ENCODE peak calls at places on chromosomes 13 and 19, in ten cellular contexts. C, S, L, X, I, U, R, G, Y and M are unnamed samples.

GRCh38 chr19:4501005-4501591 is 17.2 kb downstream of the PLIN4 start:
- DNase-seq in C (no peak), S (no peak), L (no peak), X (no peak), I (no peak), U (no peak), R (no peak), G (no peak), Y (no peak), M (no peak)

GRCh38 chr19:5978606-5979552 is 939 bp upstream of the RANBP3 start:
- DNase-seq in C (no peak), S (no peak), L (no peak), X (no peak), I (no peak), U (peak), R (no peak), G (no peak), Y (no peak), M (no peak)

GRCh38 chr19:6854758-6855157 is 32.6 kb upstream of the ADGRE1 start:
- DNase-seq in C (no peak), S (no peak), L (no peak), X (no peak), I (no peak), U (no peak), R (no peak), G (no peak), Y (no peak), M (no peak)

GRCh38 chr13:59750860-59751259 is 412.9 kb downstream of the DIAPH3 start:
- DNase-seq in C (no peak), S (no peak), L (no peak), X (no peak), I (no peak), U (no peak), R (peak), G (no peak), Y (no peak), M (peak)

GRCh38 chr19:55041627-55042343 is 3.7 kb upstream of the GP6 start:
- DNase-seq in C (no peak), S (no peak), L (no peak), X (peak), I (no peak), U (no peak), R (no peak), G (no peak), Y (no peak), M (no peak)

GRCh38 chr13:23763328-23763727 is 125.9 kb downstream of the MIPEP start:
- DNase-seq in C (no peak), S (no peak), L (no peak), X (no peak), I (no peak), U (no peak), R (no peak), G (no peak), Y (no peak), M (no peak)

GRCh38 chr19:46601318-46602224 is at the start of gene CALM3:
- DNase-seq in C (no peak), S (no peak), L (no peak), X (no peak), I (no peak), U (no peak), R (no peak), G (no peak), Y (no peak), M (no peak)

GRCh38 chr19:33668968-33669367 is 47.2 kb downstream of the CHST8 start:
- DNase-seq in C (no peak), S (no peak), L (no peak), X (no peak), I (no peak), U (no peak), R (no peak), G (no peak), Y (no peak), M (no peak)

GRCh38 chr19:49844138-49844740 is 6.7 kb upstream of the PTOV1 start:
- DNase-seq in C (no peak), S (no peak), L (no peak), X (no peak), I (no peak), U (no peak), R (no peak), G (no peak), Y (no peak), M (no peak)

GRCh38 chr13:113147206-113147605 is 11.2 kb upstream of the PROZ start:
- DNase-seq in C (no peak), S (no peak), L (no peak), X (no peak), I (no peak), U (no peak), R (no peak), G (no peak), Y (no peak), M (no peak)

GRCh38 chr13:70385852-70386251 is 277.6 kb upstream of the KLHL1 start:
- DNase-seq in C (no peak), S (no peak), L (no peak), X (no peak), I (no peak), U (no peak), R (no peak), G (no peak), Y (no peak), M (no peak)

GRCh38 chr13:30314562-30314961 is 7.2 kb upstream of the KATNAL1 start:
- DNase-seq in C (no peak), S (no peak), L (no peak), X (no peak), I (no peak), U (no peak), R (no peak), G (no peak), Y (no peak), M (no peak)

GRCh38 chr19:13983213-13983889 is 22.8 kb downstream of the RFX1 start:
- DNase-seq in C (no peak), S (no peak), L (no peak), X (no peak), I (no peak), U (no peak), R (no peak), G (peak), Y (no peak), M (no peak)

GRCh38 chr13:20558982-20559381 is 8.0 kb upstream of the IFT88 start:
- DNase-seq in C (no peak), S (no peak), L (no peak), X (no peak), I (no peak), U (no peak), R (no peak), G (no peak), Y (no peak), M (no peak)

GRCh38 chr19:5948697-5949564 is 29.0 kb downstream of the RANBP3 start:
- DNase-seq in C (no peak), S (no peak), L (no peak), X (no peak), I (no peak), U (no peak), R (no peak), G (no peak), Y (no peak), M (no peak)

GRCh38 chr19:51615991-51616390 is 14.2 kb downstream of the SIGLEC5 start:
- DNase-seq in C (no peak), S (no peak), L (no peak), X (no peak), I (no peak), U (no peak), R (no peak), G (no peak), Y (no peak), M (no peak)